ENCODE peak calls at places on chromosomes 3 and 15, in six cellular contexts. U is DND-41, T is AML-193, P is T47D, Q is ELF-1, J is germinal center. V is an unnamed sample.

GRCh38 chr15:35134269-35134668 is 49.2 kb upstream of the NANOGP8 start:
- DNase-seq in J (no peak), P (no peak), T (no peak), U (no peak), Q (no peak), V (no peak)

GRCh38 chr15:74443100-74443909 is 9.5 kb upstream of the SEMA7A start:
- DNase-seq in P (no peak), U (no peak), Q (no peak), T (no peak), J (no peak), V (no peak)

GRCh38 chr3:186477876-186478275 is 66.3 kb downstream of the CRYGS start:
- DNase-seq in U (no peak), P (no peak), Q (no peak), J (no peak), T (no peak), V (no peak)

GRCh38 chr15:35141743-35142356 is 56.8 kb upstream of the NANOGP8 start:
- DNase-seq in J (no peak), U (no peak), P (no peak), Q (no peak), T (peak), V (peak)

GRCh38 chr3:11134794-11135193 is 19.5 kb upstream of the HRH1 start:
- DNase-seq in T (no peak), U (no peak), P (no peak), Q (no peak), J (no peak), V (peak)

GRCh38 chr3:177781686-177782161 is 584.4 kb upstream of the TBL1XR1 start:
- DNase-seq in J (no peak), T (peak), U (no peak), P (no peak), Q (no peak), V (no peak)

GRCh38 chr15:31302778-31303433 is 23.7 kb upstream of the KLF13 start:
- DNase-seq in T (no peak), Q (peak), J (peak), U (peak), P (no peak), V (no peak)

GRCh38 chr15:60840703-60841411 is 361.9 kb upstream of the ICE2 start:
- DNase-seq in J (no peak), Q (no peak), P (no peak), U (peak), T (no peak), V (no peak)

GRCh38 chr15:53034767-53035245 is 244.7 kb upstream of the ONECUT1 start:
- DNase-seq in P (no peak), J (no peak), T (no peak), Q (no peak), U (no peak), V (no peak)

V was measured in LHCN-M2.